ENCODE peak calls at places on chromosomes 11 and 22, in seven cellular contexts. J is right atrium auricular region, A is GM13977, L is AG04450, I is Calu3, R is endothelial cell, F is mucosa of descending colon. N is an unnamed sample.

GRCh38 chr11:503179-503981 is 3.7 kb downstream of the RNH1 start:
- DNase-seq in J (peak; percentile 86), F (peak; percentile 77), I (no peak), L (no peak), R (no peak), A (peak; percentile 72), N (no peak)

GRCh38 chr22:36288571-36289405 is 35.9 kb downstream of the APOL1 start:
- DNase-seq in I (no peak), A (no peak), J (no peak), L (no peak), F (peak; percentile 54), R (no peak), N (no peak)

GRCh38 chr11:94028436-94028835 is 7.3 kb downstream of the HEPHL1 start:
- DNase-seq in L (peak; percentile 70), J (no peak), R (no peak), I (peak; percentile 41), A (no peak), F (no peak), N (no peak)

GRCh38 chr11:6505577-6506240 is 8.6 kb downstream of the DNHD1 start:
- DNase-seq in J (no peak), A (peak; percentile 45), L (peak; percentile 16), F (no peak), R (peak; percentile 26), I (peak; percentile 24), N (no peak)

GRCh38 chr22:26436903-26437515 is 7.9 kb downstream of the ASPHD2 start:
- DNase-seq in J (no peak), A (no peak), I (no peak), L (no peak), R (no peak), F (peak; percentile 72), N (no peak)

GRCh38 chr11:18736590-18737148 is 10.7 kb upstream of the IGSF22 start:
- DNase-seq in A (no peak), L (no peak), F (no peak), J (no peak), I (peak; percentile 10), R (no peak), N (no peak)

GRCh38 chr11:2128512-2129322 is 10.5 kb downstream of the IGF2 start:
- DNase-seq in J (no peak), F (no peak), R (no peak), I (no peak), L (no peak), A (no peak), N (no peak)

GRCh38 chr11:131561486-131561885 is 191.1 kb downstream of the NTM start:
- DNase-seq in J (no peak), L (no peak), A (no peak), F (no peak), I (no peak), R (no peak), N (no peak)

GRCh38 chr22:42780070-42780540 is 59.4 kb upstream of the A4GALT start:
- DNase-seq in J (no peak), A (peak; percentile 80), L (peak; percentile 90), I (peak; percentile 68), F (no peak), R (peak; percentile 65), N (peak; percentile 50)

GRCh38 chr11:202490-202889 is 4.7 kb downstream of the BET1L start:
- DNase-seq in F (no peak), L (no peak), A (no peak), R (no peak), I (no peak), J (peak; percentile 36), N (no peak)

GRCh38 chr22:24177045-24177444 is 4.2 kb upstream of the SUSD2 start:
- DNase-seq in L (no peak), J (no peak), F (no peak), A (no peak), I (no peak), R (no peak), N (no peak)

GRCh38 chr22:24176040-24176439 is 5.2 kb upstream of the SUSD2 start:
- DNase-seq in R (no peak), J (no peak), L (no peak), I (no peak), A (no peak), F (no peak), N (no peak)

GRCh38 chr22:24176630-24177029 is 4.7 kb upstream of the SUSD2 start:
- DNase-seq in I (no peak), F (no peak), A (no peak), R (no peak), J (peak; percentile 70), L (no peak), N (no peak)

GRCh38 chr22:24177456-24177855 is 3.8 kb upstream of the SUSD2 start:
- DNase-seq in F (no peak), R (no peak), A (no peak), L (no peak), I (no peak), J (no peak), N (no peak)

DNA sequence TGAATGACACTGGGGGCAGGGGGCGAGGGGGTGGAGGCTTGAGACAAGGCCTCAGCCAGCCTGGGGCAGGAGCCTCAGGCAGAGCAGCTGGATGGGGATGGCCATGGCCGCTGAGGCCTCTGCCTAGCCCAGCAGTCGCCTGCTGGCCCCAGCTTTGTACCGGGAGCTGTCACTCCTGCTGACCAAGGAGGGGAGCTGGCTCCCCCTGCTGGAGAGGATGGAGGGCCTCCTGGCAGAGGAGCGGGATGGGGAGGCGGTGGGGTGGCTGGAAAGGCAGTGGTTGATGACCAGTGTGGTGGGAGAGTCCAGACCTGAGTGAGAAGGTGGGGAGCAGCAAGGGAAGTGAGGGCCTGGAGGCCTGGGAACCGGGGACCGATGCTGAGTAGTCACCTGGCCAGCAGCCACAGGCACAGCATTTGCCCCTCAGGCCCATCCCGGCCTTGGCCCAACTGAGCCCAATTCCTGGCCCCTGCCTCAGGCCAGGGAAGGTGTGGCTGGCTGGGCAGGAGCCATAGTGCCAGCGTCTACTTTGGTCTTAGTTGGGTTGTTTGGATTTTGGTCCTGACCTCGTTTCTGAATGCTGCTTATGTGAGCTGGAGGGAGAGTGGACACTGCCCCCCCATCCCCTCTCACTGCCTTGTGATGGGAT is 6.0 kb upstream of the SUSD2 start:
- DNase-seq in A (peak; percentile 81), J (peak; percentile 80), F (peak; percentile 76), L (peak; percentile 45), I (peak; percentile 88), R (peak; percentile 88), N (peak; percentile 75)
- TF ChIP-seq CTCF in A (peak; percentile 88), J (peak; percentile 91), F (peak; percentile 79), L (peak; percentile 88), I (peak; percentile 90), R (peak; percentile 70), N (peak; percentile 68)

GRCh38 chr22:46128606-46129005 is 21.7 kb upstream of the PPARA start:
- DNase-seq in F (no peak), A (no peak), J (no peak), I (no peak), R (no peak), L (no peak), N (no peak)

GRCh38 chr22:46132830-46133587 is 17.3 kb upstream of the PPARA start:
- DNase-seq in F (no peak), R (no peak), L (no peak), A (no peak), J (no peak), I (no peak), N (no peak)

GRCh38 chr22:46129390-46130041 is 20.8 kb upstream of the PPARA start:
- DNase-seq in A (no peak), F (peak; percentile 71), J (no peak), L (no peak), I (no peak), R (no peak), N (no peak)

GRCh38 chr22:46133588-46133855 is 16.8 kb upstream of the PPARA start:
- DNase-seq in A (no peak), J (no peak), I (no peak), F (no peak), R (no peak), L (no peak), N (no peak)

DNA sequence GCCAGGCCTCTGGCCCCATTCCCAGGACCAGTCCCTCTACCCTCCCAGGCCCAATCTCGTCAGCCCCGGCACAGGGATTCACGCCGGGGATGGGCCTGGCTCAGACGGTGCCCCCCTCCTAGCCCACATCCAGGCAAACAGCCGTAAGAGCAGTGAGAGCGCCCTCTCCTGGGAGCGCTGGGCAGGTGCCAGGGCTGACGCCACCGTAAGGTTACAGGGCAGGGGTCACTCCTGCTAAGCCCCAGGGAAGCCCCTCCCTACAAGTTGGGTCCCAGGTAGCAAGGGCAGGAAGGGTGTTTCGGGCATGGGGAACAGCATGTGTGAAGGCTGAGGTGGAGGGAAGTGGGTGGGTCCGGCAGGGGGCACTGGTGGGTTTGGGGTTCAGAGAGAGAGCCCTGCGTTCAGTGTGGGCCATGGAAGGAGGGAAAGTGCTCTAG is 19.2 kb upstream of the PPARA start:
- DNase-seq in I (no peak), A (no peak), F (no peak), R (peak; percentile 43), L (no peak), J (no peak), N (no peak)
- TF ChIP-seq CTCF in I (peak; percentile 47), A (peak; percentile 10), F (no peak), R (peak; percentile 69), L (peak; percentile 35), J (no peak), N (peak; percentile 40)

GRCh38 chr22:19681863-19682245 is 32.4 kb upstream of the SEPTIN5 start:
- DNase-seq in F (no peak), A (no peak), L (no peak), R (no peak), I (no peak), J (no peak), N (no peak)

GRCh38 chr22:19680287-19680881 is 33.9 kb upstream of the SEPTIN5 start:
- DNase-seq in J (no peak), F (no peak), R (no peak), I (no peak), A (no peak), L (no peak), N (no peak)

GRCh38 chr22:19680911-19681862 is 33.1 kb upstream of the SEPTIN5 start:
- DNase-seq in I (no peak), R (no peak), A (no peak), L (no peak), F (no peak), J (no peak), N (no peak)

GRCh38 chr22:19678949-19679348 is 35.4 kb upstream of the SEPTIN5 start:
- DNase-seq in F (no peak), A (no peak), J (no peak), L (no peak), I (no peak), R (no peak), N (no peak)

DNA sequence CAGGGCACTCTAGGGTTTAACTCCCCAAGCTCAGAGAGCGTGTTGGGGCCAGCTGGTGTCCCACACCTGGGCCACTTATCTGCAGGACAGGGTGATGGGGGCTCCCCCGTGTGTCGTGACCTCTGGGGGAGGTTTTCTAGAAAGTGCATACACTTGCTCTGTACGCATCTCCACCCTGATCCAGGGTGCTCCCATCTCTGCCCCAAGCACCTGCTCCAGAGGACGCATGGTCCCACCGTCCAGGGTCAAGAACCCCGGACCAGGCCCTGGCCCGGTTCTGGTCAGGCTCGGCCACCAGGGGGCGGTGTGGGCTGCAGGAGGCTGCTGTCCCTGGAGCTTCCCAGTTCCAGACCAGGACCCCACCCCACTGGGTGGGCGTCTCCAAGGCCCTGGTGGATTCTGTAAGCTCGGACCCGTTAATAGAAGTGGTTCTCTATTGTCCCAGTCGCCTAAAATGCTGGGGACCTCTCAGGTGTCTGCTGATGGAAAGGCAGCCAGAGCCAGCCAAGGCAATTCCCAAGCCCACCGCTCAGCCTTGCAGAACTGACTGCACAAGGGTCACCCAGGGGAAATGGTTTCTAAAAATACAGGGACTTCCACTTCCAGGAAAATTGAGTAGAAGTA is 34.7 kb upstream of the SEPTIN5 start:
- DNase-seq in A (no peak), I (peak; percentile 53), J (no peak), F (no peak), L (no peak), R (peak; percentile 69), N (peak; percentile 60)
- TF ChIP-seq CTCF in A (peak; percentile 67), I (peak; percentile 89), J (peak; percentile 90), F (peak; percentile 70), L (peak; percentile 69), R (peak; percentile 93), N (peak; percentile 61)

GRCh38 chr22:45194686-45195085 is 31.0 kb downstream of the NUP50 start:
- DNase-seq in L (no peak), R (no peak), F (no peak), A (no peak), I (no peak), J (no peak), N (no peak)
- TF ChIP-seq CTCF in L (no peak), R (no peak), F (no peak), A (no peak), I (no peak), J (no peak), N (no peak)